ENCODE peak calls at places on chromosomes 11 and 22, in nine cellular contexts. O is RWPE1, K is cardiac muscle cell, N is neural crest cell, U is right lobe of liver, T is BJ, W is lower leg skin, R is astrocyte of the spinal cord, J is AG09309. P is an unnamed sample.

GRCh38 chr11:1073851-1074243 is 827 bp upstream of the MUC2 start:
- DNase-seq in R (no peak), T (no peak), J (no peak), N (no peak), K (no peak), O (no peak), U (no peak), W (no peak), P (no peak)

GRCh38 chr11:86523738-86524602 is 148.4 kb downstream of the ME3 start:
- DNase-seq in O (peak), U (no peak), N (no peak), K (no peak), J (no peak), T (peak), W (no peak), R (peak), P (no peak)

GRCh38 chr11:27656320-27656719 is 43.9 kb downstream of the BDNF start:
- DNase-seq in N (no peak), W (no peak), O (no peak), K (no peak), J (no peak), U (no peak), T (no peak), R (no peak), P (no peak)

GRCh38 chr11:131770801-131771200 is 400.4 kb downstream of the NTM start:
- DNase-seq in O (no peak), K (no peak), U (no peak), N (no peak), T (no peak), J (no peak), R (peak), W (no peak), P (no peak)

GRCh38 chr11:111635706-111636045 is 33.4 kb downstream of the SIK2 start:
- DNase-seq in K (no peak), J (no peak), O (no peak), U (no peak), N (no peak), T (no peak), W (no peak), R (peak), P (no peak)

GRCh38 chr22:42287174-42287890 is 16.9 kb upstream of the TCF20 start:
- DNase-seq in K (no peak), U (no peak), W (no peak), J (no peak), R (no peak), T (no peak), O (no peak), N (no peak), P (no peak)

GRCh38 chr22:48993655-48994054 is 834.0 kb downstream of the BRD1 start:
- DNase-seq in U (no peak), O (no peak), R (no peak), K (no peak), N (no peak), J (no peak), W (no peak), T (no peak), P (no peak)

GRCh38 chr22:37060801-37061610 is 9.5 kb downstream of the KCTD17 start:
- DNase-seq in J (no peak), T (no peak), U (no peak), N (no peak), W (no peak), R (no peak), K (no peak), O (no peak), P (no peak)

GRCh38 chr11:94171693-94172440 is 43.2 kb downstream of the PANX1 start:
- DNase-seq in K (peak), T (no peak), R (no peak), W (no peak), O (peak), U (no peak), N (no peak), J (no peak), P (no peak)

GRCh38 chr11:102401905-102402304 is 50.7 kb downstream of the TMEM123 start:
- DNase-seq in R (no peak), T (no peak), N (no peak), O (no peak), W (no peak), J (no peak), K (no peak), U (no peak), P (no peak)

GRCh38 chr22:37254867-37255233 is 10.8 kb upstream of the RAC2 start:
- DNase-seq in N (no peak), J (no peak), W (no peak), R (peak), O (peak), K (no peak), T (no peak), U (no peak), P (no peak)

GRCh38 chr22:43090130-43090789 is 1.1 kb upstream of the TTLL1 start:
- DNase-seq in K (no peak), N (no peak), J (peak), O (peak), T (peak), U (peak), W (peak), R (peak), P (no peak)

GRCh38 chr11:106208795-106209194 is 131.3 kb downstream of the AASDHPPT start:
- DNase-seq in W (no peak), R (no peak), U (no peak), O (no peak), T (no peak), N (no peak), J (no peak), K (peak), P (no peak)

GRCh38 chr22:47739616-47740015 is 977.2 kb downstream of the TBC1D22A start:
- DNase-seq in R (no peak), J (no peak), U (no peak), T (no peak), N (no peak), W (no peak), O (no peak), K (no peak), P (no peak)

GRCh38 chr11:108758458-108758857 is 93.6 kb downstream of the DDX10 start:
- DNase-seq in N (no peak), W (no peak), U (no peak), T (no peak), O (no peak), K (no peak), J (no peak), R (no peak), P (no peak)

GRCh38 chr22:42114721-42115120 is 15.9 kb downstream of the CYP2D6 start:
- DNase-seq in K (no peak), U (no peak), J (no peak), W (peak), O (no peak), N (peak), R (no peak), T (no peak), P (no peak)

GRCh38 chr11:78221396-78222315 is 32.9 kb downstream of the USP35 start:
- DNase-seq in T (no peak), U (no peak), W (no peak), J (no peak), K (no peak), R (no peak), O (no peak), N (no peak), P (peak)

GRCh38 chr22:21865041-21865440 is 2.4 kb downstream of the MAPK1 start:
- DNase-seq in R (peak), J (peak), K (peak), T (peak), W (no peak), U (no peak), O (no peak), N (no peak), P (no peak)

GRCh38 chr11:47714554-47715081 is 551 bp downstream of the AGBL2 start:
- DNase-seq in W (peak), R (peak), J (no peak), U (peak), O (peak), K (peak), T (no peak), N (no peak), P (no peak)

GRCh38 chr11:131687291-131688055 is 317.1 kb downstream of the NTM start:
- DNase-seq in O (no peak), N (no peak), J (no peak), R (no peak), K (no peak), T (no peak), W (peak), U (no peak), P (peak)

GRCh38 chr11:43923327-43924111 is 18.9 kb upstream of the C11orf96 start:
- DNase-seq in N (no peak), T (no peak), U (no peak), J (no peak), R (peak), W (no peak), O (no peak), K (no peak), P (no peak)

GRCh38 chr22:45564349-45565030 is 61.8 kb downstream of the FBLN1 start:
- DNase-seq in N (no peak), R (no peak), J (no peak), T (no peak), U (no peak), O (no peak), K (no peak), W (no peak), P (no peak)

GRCh38 chr22:49810363-49811013 is 17.2 kb downstream of the BRD1 start:
- DNase-seq in U (no peak), T (no peak), N (no peak), R (peak), O (no peak), W (no peak), J (no peak), K (no peak), P (no peak)

GRCh38 chr11:73295259-73295995 is 12.6 kb upstream of the ARHGEF17 start:
- DNase-seq in T (peak), W (peak), R (peak), J (no peak), U (no peak), K (peak), N (peak), O (peak), P (peak)

GRCh38 chr11:36750349-36750748 is 152.3 kb upstream of the RAG2 start:
- DNase-seq in R (no peak), W (no peak), T (no peak), J (no peak), U (no peak), N (no peak), K (no peak), O (no peak), P (no peak)

GRCh38 chr11:60914620-60915249 is 777 bp downstream of the TMEM109 start:
- DNase-seq in O (peak), K (peak), J (no peak), N (peak), W (no peak), T (no peak), U (no peak), R (peak), P (no peak)

GRCh38 chr11:66002648-66003225 is 434 bp downstream of the BANF1 start:
- DNase-seq in T (no peak), N (no peak), J (no peak), O (peak), U (peak), K (peak), R (peak), W (no peak), P (no peak)

GRCh38 chr22:21726650-21727049 is 8.9 kb downstream of the YPEL1 start:
- DNase-seq in W (no peak), O (no peak), J (no peak), K (peak), U (no peak), R (no peak), N (peak), T (no peak), P (no peak)

GRCh38 chr11:32439488-32440210 is 4.3 kb upstream of the WT1 start:
- DNase-seq in K (no peak), W (no peak), N (peak), O (no peak), T (no peak), J (no peak), R (no peak), U (no peak), P (no peak)

GRCh38 chr11:10379433-10379832 is 74.6 kb downstream of the ADM start:
- DNase-seq in J (peak), R (peak), W (no peak), U (no peak), K (no peak), O (no peak), N (no peak), T (peak), P (no peak)

GRCh38 chr11:93344855-93345333 is 14.4 kb downstream of the DEUP1 start:
- DNase-seq in U (no peak), O (no peak), N (no peak), T (no peak), K (no peak), J (no peak), W (no peak), R (no peak), P (no peak)

GRCh38 chr11:59962103-59962474 is 1.7 kb upstream of the OOSP4A start:
- DNase-seq in T (no peak), J (no peak), K (no peak), U (no peak), R (no peak), W (no peak), N (no peak), O (no peak), P (no peak)

GRCh38 chr22:18031670-18032454 is 7.5 kb upstream of the MICAL3 start:
- DNase-seq in O (peak), K (no peak), N (no peak), U (no peak), R (peak), T (peak), J (peak), W (no peak), P (no peak)

GRCh38 chr22:40594924-40595323 is 41.6 kb downstream of the MRTFA start:
- DNase-seq in T (no peak), U (no peak), R (no peak), J (no peak), W (no peak), K (no peak), O (no peak), N (no peak), P (no peak)

GRCh38 chr11:103035656-103036434 is 56.1 kb downstream of the DCUN1D5 start:
- DNase-seq in U (no peak), R (peak), O (peak), K (peak), T (peak), J (peak), W (no peak), N (peak), P (no peak)

GRCh38 chr22:33332538-33332937 is 274.4 kb upstream of the SYN3 start:
- DNase-seq in R (no peak), K (no peak), J (no peak), O (no peak), U (no peak), W (peak), N (no peak), T (no peak), P (no peak)

GRCh38 chr22:40679964-40680818 is 907 bp downstream of the MCHR1 start:
- DNase-seq in R (no peak), J (no peak), W (no peak), T (no peak), N (no peak), K (no peak), U (no peak), O (no peak), P (no peak)

DNA sequence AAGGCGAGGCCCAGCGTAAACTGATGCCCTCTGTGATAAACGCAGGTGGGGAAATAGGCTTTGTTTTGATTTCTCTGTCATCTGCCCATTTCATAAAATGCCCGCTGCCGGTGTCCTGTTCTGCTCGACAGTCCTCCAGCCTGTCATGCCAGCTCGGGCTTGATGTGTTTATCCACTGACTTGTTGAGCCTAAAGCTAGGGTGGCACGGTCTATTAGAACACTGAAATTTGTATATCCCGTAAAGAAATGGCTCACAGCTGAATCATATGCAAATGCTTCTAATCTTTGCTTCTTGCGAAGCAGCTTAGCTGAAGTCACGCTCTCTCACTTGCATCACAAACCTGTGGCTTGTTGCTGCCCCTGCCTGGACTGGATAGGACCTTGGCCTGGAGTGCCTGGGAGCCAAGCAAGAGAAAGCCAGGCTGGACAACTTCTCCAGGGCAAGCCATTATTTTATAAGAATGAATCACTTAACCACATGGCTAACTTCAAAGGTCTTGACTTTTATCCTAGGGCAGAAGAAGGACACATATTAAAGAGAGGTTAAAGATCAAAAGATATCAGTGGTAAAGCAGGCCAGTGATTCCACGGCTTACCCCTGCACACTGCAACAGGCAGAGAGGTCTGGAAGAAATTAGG is 33.1 kb downstream of the EHF start:
- DNase-seq in U (peak), R (peak), T (peak), O (peak), K (no peak), N (no peak), W (no peak), J (peak), P (no peak)
- TF ChIP-seq CTCF in U (peak), R (no peak), T (peak), O (peak), K (peak), N (no peak), W (no peak), J (peak), P (no peak)

DNA sequence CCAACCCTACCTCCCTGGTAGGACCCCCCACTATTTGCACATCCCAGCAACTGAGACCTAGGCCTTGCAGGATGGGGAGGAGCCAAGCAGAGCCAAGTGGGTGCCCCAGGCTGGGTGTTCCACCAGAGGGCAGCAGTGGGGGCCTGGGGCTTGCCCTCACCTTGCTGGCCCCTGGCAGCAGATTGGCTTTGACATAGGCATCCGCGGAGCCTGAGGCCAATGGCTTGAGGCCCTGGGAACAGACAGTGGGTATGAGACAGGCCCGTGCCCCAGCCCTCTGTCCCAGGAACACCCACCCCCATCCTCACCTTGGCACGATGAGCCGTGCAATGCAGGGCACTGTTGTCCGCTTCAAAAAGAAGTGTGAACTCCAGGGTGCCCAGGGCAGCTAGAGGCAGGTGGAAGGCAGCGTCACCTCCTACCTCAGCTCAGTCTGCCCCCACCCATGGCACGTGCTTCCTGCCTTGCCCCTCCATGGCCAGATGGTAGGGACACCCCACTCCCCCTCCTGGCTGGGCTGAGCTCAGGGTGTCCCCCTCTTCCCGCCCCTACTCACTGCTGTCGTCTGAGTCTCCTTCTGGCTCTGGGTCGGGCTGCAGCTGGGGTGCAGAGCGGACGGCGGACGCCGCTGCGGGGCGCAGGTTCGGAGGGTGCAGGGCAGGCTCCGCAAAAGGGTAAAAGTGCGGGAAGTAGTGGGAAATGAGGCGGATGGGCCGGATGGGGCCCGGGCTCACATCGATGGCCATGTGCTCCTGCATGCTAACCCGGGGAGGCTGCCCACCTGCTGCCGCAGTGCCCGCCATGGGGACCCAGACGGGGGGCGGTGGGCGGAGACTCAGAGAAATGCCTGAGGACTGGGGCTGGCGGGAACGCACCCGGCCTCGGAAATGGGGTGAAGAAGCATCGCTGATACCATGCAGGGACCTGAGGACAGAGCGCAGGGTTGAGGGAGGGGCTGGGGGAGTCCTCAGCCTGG is 9.0 kb downstream of the NDUFV1 start:
- DNase-seq in O (peak), N (peak), U (peak), J (no peak), T (no peak), K (peak), R (no peak), W (no peak), P (peak)
- TF ChIP-seq CTCF in O (peak), N (peak), U (peak), J (peak), T (peak), K (peak), R (peak), W (no peak), P (peak)

GRCh38 chr11:46489668-46490560 is 98.3 kb upstream of the CHRM4 start:
- DNase-seq in U (no peak), R (peak), O (peak), T (no peak), W (no peak), J (peak), N (peak), K (peak), P (no peak)
- TF ChIP-seq CTCF in U (peak), R (peak), O (peak), T (peak), W (no peak), J (peak), N (peak), K (peak), P (peak)

GRCh38 chr11:74971424-74971823 is 17.3 kb upstream of the NEU3 start:
- DNase-seq in K (no peak), J (no peak), N (no peak), U (no peak), W (no peak), T (no peak), R (no peak), O (no peak), P (no peak)

GRCh38 chr11:74966651-74967050 is 17.6 kb downstream of the SPCS2 start:
- DNase-seq in J (no peak), R (peak), N (no peak), U (no peak), T (no peak), K (no peak), O (no peak), W (no peak), P (no peak)

GRCh38 chr11:74970852-74971395 is 17.8 kb upstream of the NEU3 start:
- DNase-seq in W (no peak), U (no peak), T (no peak), O (no peak), N (no peak), K (no peak), J (no peak), R (no peak), P (no peak)
- TF ChIP-seq CTCF in W (no peak), U (no peak), T (no peak), O (no peak), N (no peak), K (no peak), J (no peak), R (no peak), P (no peak)

GRCh38 chr11:81986556-81987161 is 747.0 kb downstream of the FAM181B start:
- DNase-seq in U (no peak), W (no peak), O (no peak), K (no peak), T (no peak), N (no peak), R (no peak), J (no peak), P (no peak)

GRCh38 chr11:81993755-81994154 is 739.9 kb downstream of the FAM181B start:
- DNase-seq in N (no peak), W (no peak), T (no peak), U (no peak), K (no peak), J (no peak), R (no peak), O (no peak), P (no peak)

GRCh38 chr11:81989093-81989492 is 744.6 kb downstream of the FAM181B start:
- DNase-seq in T (no peak), O (no peak), U (no peak), K (no peak), W (no peak), J (no peak), N (no peak), R (peak), P (no peak)

GRCh38 chr11:81987829-81988472 is 745.7 kb downstream of the FAM181B start:
- DNase-seq in W (no peak), N (no peak), T (no peak), J (no peak), O (peak), R (peak), K (no peak), U (peak), P (no peak)

GRCh38 chr11:81990659-81991443 is 742.8 kb downstream of the FAM181B start:
- DNase-seq in T (no peak), J (no peak), K (no peak), W (no peak), R (no peak), O (no peak), U (no peak), N (no peak), P (no peak)
- TF ChIP-seq CTCF in T (no peak), J (no peak), K (no peak), W (no peak), R (no peak), O (no peak), U (no peak), N (no peak), P (no peak)

P was measured in type B pancreatic cell.